ENCODE peak calls at places on chromosomes 3 and 15, in nine cellular contexts. One of them, this sample, is unnamed.

GRCh38 chr15:77266708-77267387 is 153.1 kb downstream of the PEAK1 start:
- DNase-seq in NCI-H524: no peak
- DNase-seq in midbrain: no peak
- DNase-seq in T-helper 1 cell: no peak
- DNase-seq in islet precursor cell: peak
- DNase-seq in T follicular helper cell: no peak
- DNase-seq in cardiac muscle cell: peak
- DNase-seq in lung microvascular endothelial cell: no peak
- DNase-seq in RPMI7951: peak
- DNase-seq in this sample: no peak

GRCh38 chr15:63121382-63122001 is at the start of gene LACTB:
- DNase-seq in NCI-H524: peak
- DNase-seq in RPMI7951: peak
- DNase-seq in T-helper 1 cell: peak
- DNase-seq in T follicular helper cell: peak
- DNase-seq in cardiac muscle cell: peak
- DNase-seq in islet precursor cell: peak
- DNase-seq in lung microvascular endothelial cell: peak
- DNase-seq in midbrain: peak
- DNase-seq in this sample: peak

GRCh38 chr3:62922326-62922725 is 47.1 kb upstream of the CADPS start:
- DNase-seq in lung microvascular endothelial cell: no peak
- DNase-seq in T-helper 1 cell: no peak
- DNase-seq in NCI-H524: no peak
- DNase-seq in islet precursor cell: no peak
- DNase-seq in T follicular helper cell: no peak
- DNase-seq in RPMI7951: peak
- DNase-seq in cardiac muscle cell: peak
- DNase-seq in midbrain: no peak
- DNase-seq in this sample: no peak

GRCh38 chr3:178434206-178434805 is 101.9 kb upstream of the KCNMB2 start:
- DNase-seq in midbrain: peak
- DNase-seq in RPMI7951: peak
- DNase-seq in T-helper 1 cell: no peak
- DNase-seq in islet precursor cell: no peak
- DNase-seq in lung microvascular endothelial cell: peak
- DNase-seq in T follicular helper cell: no peak
- DNase-seq in cardiac muscle cell: peak
- DNase-seq in NCI-H524: peak
- DNase-seq in this sample: peak

GRCh38 chr3:161914703-161915102 is 418.1 kb downstream of the OTOL1 start:
- DNase-seq in cardiac muscle cell: peak
- DNase-seq in RPMI7951: peak
- DNase-seq in T-helper 1 cell: no peak
- DNase-seq in NCI-H524: peak
- DNase-seq in islet precursor cell: peak
- DNase-seq in midbrain: peak
- DNase-seq in lung microvascular endothelial cell: no peak
- DNase-seq in T follicular helper cell: no peak
- DNase-seq in this sample: peak

GRCh38 chr3:119769394-119770149 is 12.3 kb upstream of the NR1I2 start:
- DNase-seq in T follicular helper cell: no peak
- DNase-seq in lung microvascular endothelial cell: peak
- DNase-seq in cardiac muscle cell: peak
- DNase-seq in RPMI7951: no peak
- DNase-seq in midbrain: no peak
- DNase-seq in NCI-H524: no peak
- DNase-seq in T-helper 1 cell: no peak
- DNase-seq in islet precursor cell: no peak
- DNase-seq in this sample: no peak

GRCh38 chr3:197001972-197002700 is 27.5 kb downstream of the MELTF start:
- DNase-seq in RPMI7951: no peak
- DNase-seq in cardiac muscle cell: peak
- DNase-seq in NCI-H524: no peak
- DNase-seq in T-helper 1 cell: no peak
- DNase-seq in T follicular helper cell: no peak
- DNase-seq in lung microvascular endothelial cell: no peak
- DNase-seq in midbrain: no peak
- DNase-seq in islet precursor cell: no peak
- DNase-seq in this sample: no peak

GRCh38 chr3:23320586-23321570 is 117.8 kb downstream of the UBE2E2 start:
- DNase-seq in NCI-H524: no peak
- DNase-seq in T-helper 1 cell: no peak
- DNase-seq in RPMI7951: no peak
- DNase-seq in T follicular helper cell: no peak
- DNase-seq in islet precursor cell: no peak
- DNase-seq in cardiac muscle cell: no peak
- DNase-seq in lung microvascular endothelial cell: no peak
- DNase-seq in midbrain: no peak
- DNase-seq in this sample: no peak

GRCh38 chr3:88912294-88913014 is 195.0 kb upstream of the EPHA3 start:
- DNase-seq in T-helper 1 cell: no peak
- DNase-seq in RPMI7951: no peak
- DNase-seq in lung microvascular endothelial cell: no peak
- DNase-seq in NCI-H524: no peak
- DNase-seq in T follicular helper cell: no peak
- DNase-seq in cardiac muscle cell: no peak
- DNase-seq in islet precursor cell: peak
- DNase-seq in midbrain: peak
- DNase-seq in this sample: no peak

GRCh38 chr3:10465161-10465560 is 40.2 kb downstream of the ATP2B2 start:
- DNase-seq in midbrain: peak
- DNase-seq in RPMI7951: no peak
- DNase-seq in lung microvascular endothelial cell: no peak
- DNase-seq in T-helper 1 cell: no peak
- DNase-seq in cardiac muscle cell: no peak
- DNase-seq in T follicular helper cell: no peak
- DNase-seq in NCI-H524: no peak
- DNase-seq in islet precursor cell: no peak
- DNase-seq in this sample: no peak

GRCh38 chr3:138833908-138834358 is 795 bp downstream of the PIK3CB start:
- DNase-seq in cardiac muscle cell: peak
- DNase-seq in lung microvascular endothelial cell: no peak
- DNase-seq in NCI-H524: no peak
- DNase-seq in RPMI7951: peak
- DNase-seq in T-helper 1 cell: no peak
- DNase-seq in islet precursor cell: no peak
- DNase-seq in T follicular helper cell: no peak
- DNase-seq in midbrain: peak
- DNase-seq in this sample: no peak

GRCh38 chr3:33798113-33798417 is 365 bp upstream of the PDCD6IP start:
- DNase-seq in T-helper 1 cell: no peak
- DNase-seq in T follicular helper cell: no peak
- DNase-seq in cardiac muscle cell: no peak
- DNase-seq in islet precursor cell: no peak
- DNase-seq in RPMI7951: no peak
- DNase-seq in midbrain: no peak
- DNase-seq in lung microvascular endothelial cell: no peak
- DNase-seq in NCI-H524: no peak
- DNase-seq in this sample: no peak

GRCh38 chr3:197953881-197954280 is 3.9 kb downstream of the RPL35A start:
- DNase-seq in lung microvascular endothelial cell: peak
- DNase-seq in midbrain: no peak
- DNase-seq in T follicular helper cell: no peak
- DNase-seq in RPMI7951: no peak
- DNase-seq in NCI-H524: no peak
- DNase-seq in islet precursor cell: no peak
- DNase-seq in T-helper 1 cell: no peak
- DNase-seq in cardiac muscle cell: peak
- DNase-seq in this sample: no peak

GRCh38 chr3:104101736-104102135 is 1265.0 kb upstream of the ALCAM start:
- DNase-seq in islet precursor cell: no peak
- DNase-seq in cardiac muscle cell: no peak
- DNase-seq in RPMI7951: no peak
- DNase-seq in midbrain: no peak
- DNase-seq in T follicular helper cell: no peak
- DNase-seq in T-helper 1 cell: no peak
- DNase-seq in lung microvascular endothelial cell: no peak
- DNase-seq in NCI-H524: no peak
- DNase-seq in this sample: no peak

GRCh38 chr3:193783166-193783896 is 190.3 kb downstream of the OPA1 start:
- DNase-seq in NCI-H524: no peak
- DNase-seq in lung microvascular endothelial cell: no peak
- DNase-seq in RPMI7951: peak
- DNase-seq in midbrain: no peak
- DNase-seq in islet precursor cell: peak
- DNase-seq in cardiac muscle cell: peak
- DNase-seq in T follicular helper cell: no peak
- DNase-seq in T-helper 1 cell: no peak
- DNase-seq in this sample: no peak

GRCh38 chr3:15405448-15406050 is 21.8 kb downstream of the METTL6 start:
- DNase-seq in islet precursor cell: no peak
- DNase-seq in NCI-H524: no peak
- DNase-seq in T follicular helper cell: no peak
- DNase-seq in lung microvascular endothelial cell: peak
- DNase-seq in T-helper 1 cell: no peak
- DNase-seq in cardiac muscle cell: peak
- DNase-seq in RPMI7951: peak
- DNase-seq in midbrain: peak
- DNase-seq in this sample: peak

GRCh38 chr3:140216249-140216648 is 281.3 kb downstream of the CLSTN2 start:
- DNase-seq in cardiac muscle cell: no peak
- DNase-seq in RPMI7951: peak
- DNase-seq in T-helper 1 cell: no peak
- DNase-seq in midbrain: no peak
- DNase-seq in T follicular helper cell: no peak
- DNase-seq in lung microvascular endothelial cell: peak
- DNase-seq in islet precursor cell: no peak
- DNase-seq in NCI-H524: no peak
- DNase-seq in this sample: peak

GRCh38 chr15:42324308-42324707 is 35.0 kb upstream of the CAPN3 start:
- DNase-seq in midbrain: no peak
- DNase-seq in lung microvascular endothelial cell: no peak
- DNase-seq in T-helper 1 cell: no peak
- DNase-seq in cardiac muscle cell: no peak
- DNase-seq in islet precursor cell: no peak
- DNase-seq in T follicular helper cell: no peak
- DNase-seq in RPMI7951: peak
- DNase-seq in NCI-H524: no peak
- DNase-seq in this sample: no peak

GRCh38 chr3:146164071-146164470 is 3.1 kb upstream of the PLOD2 start:
- DNase-seq in T-helper 1 cell: no peak
- DNase-seq in T follicular helper cell: no peak
- DNase-seq in lung microvascular endothelial cell: no peak
- DNase-seq in cardiac muscle cell: no peak
- DNase-seq in NCI-H524: no peak
- DNase-seq in midbrain: no peak
- DNase-seq in RPMI7951: no peak
- DNase-seq in islet precursor cell: no peak
- DNase-seq in this sample: no peak

GRCh38 chr3:144241381-144241780 is 269.8 kb downstream of the DIPK2A start:
- DNase-seq in RPMI7951: peak
- DNase-seq in NCI-H524: no peak
- DNase-seq in cardiac muscle cell: no peak
- DNase-seq in islet precursor cell: no peak
- DNase-seq in midbrain: no peak
- DNase-seq in T-helper 1 cell: no peak
- DNase-seq in T follicular helper cell: no peak
- DNase-seq in lung microvascular endothelial cell: no peak
- DNase-seq in this sample: no peak

GRCh38 chr15:58556541-58556940 is 124.8 kb downstream of the LIPC start:
- DNase-seq in cardiac muscle cell: no peak
- DNase-seq in T-helper 1 cell: no peak
- DNase-seq in islet precursor cell: no peak
- DNase-seq in lung microvascular endothelial cell: no peak
- DNase-seq in NCI-H524: no peak
- DNase-seq in midbrain: no peak
- DNase-seq in T follicular helper cell: no peak
- DNase-seq in RPMI7951: no peak
- DNase-seq in this sample: no peak

GRCh38 chr3:100910986-100911385 is 82.2 kb downstream of the ABI3BP start:
- DNase-seq in cardiac muscle cell: no peak
- DNase-seq in islet precursor cell: no peak
- DNase-seq in lung microvascular endothelial cell: no peak
- DNase-seq in T-helper 1 cell: no peak
- DNase-seq in T follicular helper cell: no peak
- DNase-seq in midbrain: no peak
- DNase-seq in RPMI7951: peak
- DNase-seq in NCI-H524: no peak
- DNase-seq in this sample: no peak

GRCh38 chr15:72540606-72541237 is 66.6 kb downstream of the ARIH1 start:
- DNase-seq in cardiac muscle cell: no peak
- DNase-seq in T follicular helper cell: no peak
- DNase-seq in lung microvascular endothelial cell: no peak
- DNase-seq in midbrain: no peak
- DNase-seq in RPMI7951: no peak
- DNase-seq in T-helper 1 cell: no peak
- DNase-seq in NCI-H524: peak
- DNase-seq in islet precursor cell: no peak
- DNase-seq in this sample: no peak

GRCh38 chr15:42419369-42419768 is 60.1 kb downstream of the CAPN3 start:
- DNase-seq in T-helper 1 cell: no peak
- DNase-seq in T follicular helper cell: no peak
- DNase-seq in islet precursor cell: no peak
- DNase-seq in cardiac muscle cell: no peak
- DNase-seq in lung microvascular endothelial cell: no peak
- DNase-seq in RPMI7951: no peak
- DNase-seq in NCI-H524: no peak
- DNase-seq in midbrain: no peak
- DNase-seq in this sample: no peak

GRCh38 chr3:195226900-195227447 is 44.0 kb downstream of the XXYLT1 start:
- DNase-seq in RPMI7951: peak
- DNase-seq in cardiac muscle cell: peak
- DNase-seq in NCI-H524: peak
- DNase-seq in islet precursor cell: peak
- DNase-seq in midbrain: no peak
- DNase-seq in lung microvascular endothelial cell: peak
- DNase-seq in T follicular helper cell: no peak
- DNase-seq in T-helper 1 cell: no peak
- DNase-seq in this sample: no peak

GRCh38 chr3:8563597-8563996 is 62.0 kb downstream of the LMCD1 start:
- DNase-seq in islet precursor cell: no peak
- DNase-seq in midbrain: no peak
- DNase-seq in T follicular helper cell: no peak
- DNase-seq in RPMI7951: no peak
- DNase-seq in cardiac muscle cell: no peak
- DNase-seq in NCI-H524: no peak
- DNase-seq in lung microvascular endothelial cell: no peak
- DNase-seq in T-helper 1 cell: no peak
- DNase-seq in this sample: no peak

GRCh38 chr15:51580982-51581381 is 41.6 kb downstream of the DMXL2 start:
- DNase-seq in NCI-H524: no peak
- DNase-seq in islet precursor cell: no peak
- DNase-seq in cardiac muscle cell: no peak
- DNase-seq in RPMI7951: no peak
- DNase-seq in lung microvascular endothelial cell: no peak
- DNase-seq in T-helper 1 cell: no peak
- DNase-seq in midbrain: no peak
- DNase-seq in T follicular helper cell: no peak
- DNase-seq in this sample: no peak